ENCODE peak calls at places on chromosomes 5 and 9, in eight cellular contexts. N is cardiac muscle cell; A is GM13977; F is spleen; O is stimulated activated CD4-positive, alpha-beta T cell treated with anti-CD3 and anti-CD28 coated beads, Interleukin-2, amount 100 ng/mL, for 4 hours; R is heart left ventricle; Y is OCI-LY7; J is HFF-Myc. U is an unnamed sample.

GRCh38 chr9:13823021-13823420 is 490.9 kb downstream of the NFIB start:
- DNase-seq in O (no peak), A (no peak), J (no peak), F (no peak), Y (no peak), N (peak), R (no peak), U (no peak)

GRCh38 chr5:33445808-33446207 is 5.0 kb downstream of the TARS1 start:
- DNase-seq in N (no peak), F (no peak), R (no peak), J (no peak), A (no peak), O (no peak), Y (no peak), U (no peak)

GRCh38 chr5:104186100-104186499 is 623.5 kb upstream of the NUDT12 start:
- DNase-seq in R (peak), A (no peak), J (no peak), N (peak), F (no peak), O (no peak), Y (peak), U (no peak)

GRCh38 chr9:126591083-126591482 is 22.6 kb upstream of the LMX1B start:
- DNase-seq in J (no peak), N (no peak), A (no peak), F (no peak), O (no peak), R (no peak), Y (peak), U (no peak)

GRCh38 chr5:156838966-156839365 is 11.1 kb upstream of the PPP1R2B start:
- DNase-seq in Y (no peak), R (no peak), N (no peak), F (no peak), A (no peak), J (no peak), O (no peak), U (no peak)

GRCh38 chr9:21434202-21435014 is 5.8 kb upstream of the IFNA1 start:
- DNase-seq in N (peak), F (no peak), R (no peak), O (peak), Y (peak), A (peak), J (peak), U (peak)

GRCh38 chr5:88269222-88269771 is 652 bp upstream of the TMEM161B start:
- DNase-seq in Y (peak), O (no peak), R (no peak), J (no peak), N (peak), F (peak), A (no peak), U (no peak)

GRCh38 chr5:65862384-65862783 is 64.0 kb upstream of the ERBIN start:
- DNase-seq in N (no peak), A (no peak), J (no peak), R (no peak), O (no peak), F (no peak), Y (no peak), U (no peak)

GRCh38 chr5:72067682-72068470 is 39.4 kb upstream of the MAP1B start:
- DNase-seq in Y (no peak), A (no peak), O (no peak), N (peak), F (no peak), R (no peak), J (peak), U (no peak)

GRCh38 chr9:6114424-6114823 is 99.0 kb upstream of the RANBP6 start:
- DNase-seq in R (no peak), O (no peak), N (no peak), A (no peak), F (no peak), Y (no peak), J (no peak), U (no peak)

GRCh38 chr5:135821061-135821781 is 13.2 kb upstream of the SLC25A48 start:
- DNase-seq in F (no peak), J (no peak), O (no peak), A (peak), N (no peak), Y (peak), R (no peak), U (no peak)

GRCh38 chr9:130927338-130927737 is 11.7 kb downstream of the FIBCD1 start:
- DNase-seq in N (no peak), A (no peak), J (no peak), R (no peak), F (no peak), Y (no peak), O (no peak), U (peak)

GRCh38 chr9:101119206-101119819 is 90.8 kb downstream of the PLPPR1 start:
- DNase-seq in R (peak), J (no peak), Y (peak), A (peak), O (no peak), N (peak), F (no peak), U (peak)

GRCh38 chr5:56591081-56591480 is 224.3 kb upstream of the MAP3K1 start:
- DNase-seq in F (no peak), J (no peak), O (no peak), R (no peak), N (no peak), Y (no peak), A (no peak), U (no peak)

GRCh38 chr5:124824637-124825158 is 78.3 kb upstream of the ZNF608 start:
- DNase-seq in F (no peak), O (no peak), N (peak), R (no peak), A (no peak), Y (no peak), J (no peak), U (no peak)

GRCh38 chr5:94618029-94618492 is 343 bp downstream of the KIAA0825 start:
- DNase-seq in O (peak), Y (peak), R (peak), A (peak), N (peak), F (no peak), J (peak), U (peak)

GRCh38 chr5:36079200-36079761 is 12.6 kb upstream of the UGT3A2 start:
- DNase-seq in N (peak), R (no peak), Y (peak), A (peak), O (peak), J (no peak), F (no peak), U (peak)

GRCh38 chr5:54867310-54867944 is 118.0 kb downstream of the ESM1 start:
- DNase-seq in N (peak), F (no peak), R (no peak), O (no peak), A (peak), Y (peak), J (peak), U (peak)

GRCh38 chr5:143923634-143924265 is 111.8 kb downstream of the HMHB1 start:
- DNase-seq in O (no peak), R (no peak), J (no peak), F (no peak), A (peak), N (peak), Y (no peak), U (peak)

GRCh38 chr9:137417161-137418021 is 5.6 kb downstream of the EXD3 start:
- DNase-seq in N (no peak), J (no peak), R (peak), O (no peak), A (no peak), F (peak), Y (peak), U (peak)

GRCh38 chr9:76366275-76366674 is 28.0 kb downstream of the RFK start:
- DNase-seq in J (no peak), O (no peak), F (no peak), Y (no peak), R (no peak), N (no peak), A (no peak), U (no peak)

GRCh38 chr5:132483661-132484385 is 6.8 kb downstream of the IRF1 start:
- DNase-seq in N (no peak), R (no peak), O (no peak), Y (no peak), F (peak), A (no peak), J (no peak), U (no peak)

GRCh38 chr9:98644011-98644410 is 64.7 kb downstream of the GABBR2 start:
- DNase-seq in O (no peak), N (no peak), J (no peak), R (no peak), F (no peak), A (no peak), Y (no peak), U (no peak)

GRCh38 chr5:148827723-148828122 is 1.3 kb downstream of the ADRB2 start:
- DNase-seq in Y (no peak), N (no peak), F (no peak), O (no peak), A (no peak), R (peak), J (no peak), U (no peak)

GRCh38 chr5:150044334-150044681 is 42.0 kb downstream of the CSF1R start:
- DNase-seq in R (no peak), A (no peak), F (no peak), Y (no peak), N (peak), J (peak), O (no peak), U (no peak)

U was measured in GM12865.